ENCODE peak calls at places on chromosomes 5 and 9, in five cellular contexts. Z, L, F, H and U are unnamed samples.

GRCh38 chr9:34988218-34989055 is 1.1 kb upstream of the DNAJB5 start:
- DNase-seq in H (peak; percentile 53), L (peak; percentile 37), Z (peak; percentile 48), F (no peak), U (no peak)

GRCh38 chr5:133364916-133365315 is 247.4 kb downstream of the FSTL4 start:
- DNase-seq in L (no peak), H (no peak), F (no peak), Z (no peak), U (no peak)

GRCh38 chr5:57776035-57776434 is 293.4 kb upstream of the ACTBL2 start:
- DNase-seq in F (no peak), H (no peak), Z (no peak), L (no peak), U (no peak)

GRCh38 chr9:6488395-6488794 is 75.4 kb downstream of the UHRF2 start:
- DNase-seq in L (no peak), Z (no peak), H (peak; percentile 47), F (no peak), U (no peak)

GRCh38 chr5:132019857-132020555 is 8.5 kb upstream of the ACSL6 start:
- DNase-seq in Z (peak; percentile 65), H (no peak), L (peak; percentile 31), F (no peak), U (no peak)

GRCh38 chr5:170538096-170538465 is 34.3 kb downstream of the KCNIP1 start:
- DNase-seq in F (no peak), L (no peak), H (no peak), Z (no peak), U (no peak)

GRCh38 chr5:83220331-83220730 is 143.0 kb downstream of the XRCC4 start:
- DNase-seq in L (no peak), F (no peak), Z (no peak), H (peak; percentile 73), U (no peak)

GRCh38 chr9:116687762-116688160 is 656 bp downstream of the TRIM32 start:
- DNase-seq in F (no peak), L (no peak), H (peak; percentile 44), Z (no peak), U (no peak)

GRCh38 chr5:106880656-106881055 is 790.1 kb downstream of the EFNA5 start:
- DNase-seq in F (no peak), H (no peak), Z (no peak), L (no peak), U (no peak)

GRCh38 chr9:124602204-124602603 is 95.0 kb upstream of the NR5A1 start:
- DNase-seq in Z (no peak), L (no peak), F (no peak), H (no peak), U (no peak)

GRCh38 chr9:137029058-137029922 is 1.3 kb upstream of the ABCA2 start:
- DNase-seq in H (peak; percentile 67), L (peak; percentile 86), F (peak; percentile 75), Z (peak; percentile 70), U (no peak)

GRCh38 chr9:38022203-38022602 is 46.8 kb downstream of the SHB start:
- DNase-seq in H (no peak), L (no peak), Z (no peak), F (no peak), U (no peak)

GRCh38 chr9:38025166-38025565 is 43.9 kb downstream of the SHB start:
- DNase-seq in H (peak; percentile 57), L (no peak), Z (no peak), F (no peak), U (no peak)

GRCh38 chr9:38024036-38024681 is 44.9 kb downstream of the SHB start:
- DNase-seq in H (peak; percentile 77), L (peak; percentile 43), Z (no peak), F (no peak), U (no peak)

GRCh38 chr9:38022995-38023394 is 46.0 kb downstream of the SHB start:
- DNase-seq in Z (no peak), L (no peak), F (no peak), H (no peak), U (no peak)

GRCh38 chr9:38023661-38024035 is 45.4 kb downstream of the SHB start:
- DNase-seq in L (no peak), F (no peak), Z (no peak), H (no peak), U (no peak)
- H3K4me1 ChIP-seq in L (peaks cover 54% of the 10 kb centered on the region), F (peaks cover 44% of the 10 kb centered on the region), Z (no peaks in the 10 kb centered on the region), H (peaks cover 35% of the 10 kb centered on the region), U (peaks cover 46% of the 10 kb centered on the region)

GRCh38 chr5:642481-642880 is 30.3 kb downstream of the CEP72 start:
- DNase-seq in L (no peak), F (no peak), H (no peak), Z (no peak), U (no peak)

GRCh38 chr5:644509-644908 is 32.4 kb downstream of the CEP72 start:
- DNase-seq in Z (no peak), F (no peak), H (no peak), L (no peak), U (no peak)

GRCh38 chr5:643351-643801 is 31.2 kb downstream of the CEP72 start:
- DNase-seq in F (no peak), H (no peak), L (no peak), Z (no peak), U (no peak)

GRCh38 chr5:644971-645370 is 32.8 kb downstream of the CEP72 start:
- DNase-seq in L (no peak), Z (no peak), H (no peak), F (no peak), U (no peak)

GRCh38 chr5:643811-644271 is 31.7 kb downstream of the CEP72 start:
- DNase-seq in L (no peak), H (no peak), Z (no peak), F (no peak), U (no peak)
- H3K4me1 ChIP-seq in L (no peaks in the 10 kb centered on the region), H (no peaks in the 10 kb centered on the region), Z (no peaks in the 10 kb centered on the region), F (no peaks in the 10 kb centered on the region), U (no peaks in the 10 kb centered on the region)

GRCh38 chr9:89376286-89376685 is 58.0 kb downstream of the SECISBP2 start:
- DNase-seq in Z (no peak), F (no peak), H (no peak), L (no peak), U (no peak)
- H3K4me1 ChIP-seq in Z (peaks cover 26% of the 10 kb centered on the region), F (peaks cover 3% of the 10 kb centered on the region), H (peaks cover 1% of the 10 kb centered on the region), L (no peaks in the 10 kb centered on the region), U (no peaks in the 10 kb centered on the region)

DNA sequence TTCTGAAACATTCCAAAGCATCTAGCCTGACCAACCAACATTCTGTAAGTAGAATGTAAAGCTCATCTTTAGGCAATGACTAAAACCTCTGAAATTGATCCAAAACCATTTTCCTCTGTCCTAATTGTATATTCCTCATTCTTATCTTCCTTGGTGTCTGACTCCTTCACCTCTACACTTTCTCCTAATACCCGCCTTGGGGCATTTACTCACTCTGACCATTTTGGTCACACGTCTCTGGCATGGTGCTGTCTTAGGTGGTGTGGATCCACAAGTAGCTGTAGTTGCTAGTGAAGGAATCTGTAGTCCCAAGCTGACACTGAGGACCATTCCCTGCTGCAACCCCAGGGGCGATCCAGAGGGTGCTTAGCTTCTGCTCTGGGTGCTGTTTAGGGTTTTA is 40.8 kb upstream of the LMNB1 start:
- DNase-seq in L (no peak), H (peak; percentile 91), F (no peak), Z (no peak), U (no peak)
- H3K4me1 ChIP-seq in L (no peaks in the 10 kb centered on the region), H (peaks cover 5% of the 10 kb centered on the region), F (no peaks in the 10 kb centered on the region), Z (no peaks in the 10 kb centered on the region), U (no peaks in the 10 kb centered on the region)

GRCh38 chr9:120929392-120929791 is 2.8 kb upstream of the TRAF1 start:
- DNase-seq in H (no peak), Z (no peak), L (no peak), F (no peak), U (no peak)
- H3K4me1 ChIP-seq in H (no peaks in the 10 kb centered on the region), Z (peaks cover 86% of the 10 kb centered on the region), L (peaks cover 15% of the 10 kb centered on the region), F (peaks cover 7% of the 10 kb centered on the region), U (peaks cover 56% of the 10 kb centered on the region)

DNA sequence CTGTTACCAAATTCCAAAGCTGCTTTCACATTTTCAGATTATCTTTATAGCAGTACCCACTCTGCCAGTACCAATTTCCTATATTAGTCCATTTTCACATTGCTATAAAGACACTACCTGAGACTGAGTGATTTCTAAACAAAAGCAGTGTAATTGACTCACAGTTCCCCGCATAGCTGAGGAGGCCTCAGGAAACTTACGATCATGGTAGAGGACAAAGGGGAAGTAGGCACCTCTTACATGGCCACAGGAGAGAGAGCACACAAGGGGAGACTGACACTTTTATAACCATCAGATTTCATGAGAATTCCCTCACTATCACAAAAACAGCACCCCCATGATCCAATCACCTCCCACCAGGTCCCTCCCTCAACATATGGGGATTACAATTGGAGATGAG is 105.0 kb downstream of the DTWD2 start:
- DNase-seq in H (peak; percentile 43), Z (no peak), L (no peak), F (no peak), U (no peak)
- H3K4me1 ChIP-seq in H (peaks cover 2% of the 10 kb centered on the region), Z (no peaks in the 10 kb centered on the region), L (no peaks in the 10 kb centered on the region), F (no peaks in the 10 kb centered on the region), U (no peaks in the 10 kb centered on the region)

GRCh38 chr9:119375892-119376291 is 6.7 kb upstream of the BRINP1 start:
- DNase-seq in H (peak; percentile 82), F (peak; percentile 27), L (peak; percentile 9), Z (no peak), U (no peak)
- H3K4me1 ChIP-seq in H (no peaks in the 10 kb centered on the region), F (no peaks in the 10 kb centered on the region), L (no peaks in the 10 kb centered on the region), Z (no peaks in the 10 kb centered on the region), U (no peaks in the 10 kb centered on the region)

GRCh38 chr5:180334751-180335613 is 18.2 kb downstream of the GFPT2 start:
- DNase-seq in L (no peak), H (no peak), F (no peak), Z (no peak), U (no peak)
- H3K4me1 ChIP-seq in L (no peaks in the 10 kb centered on the region), H (peaks cover 12% of the 10 kb centered on the region), F (peaks cover 6% of the 10 kb centered on the region), Z (no peaks in the 10 kb centered on the region), U (peaks cover 5% of the 10 kb centered on the region)

DNA sequence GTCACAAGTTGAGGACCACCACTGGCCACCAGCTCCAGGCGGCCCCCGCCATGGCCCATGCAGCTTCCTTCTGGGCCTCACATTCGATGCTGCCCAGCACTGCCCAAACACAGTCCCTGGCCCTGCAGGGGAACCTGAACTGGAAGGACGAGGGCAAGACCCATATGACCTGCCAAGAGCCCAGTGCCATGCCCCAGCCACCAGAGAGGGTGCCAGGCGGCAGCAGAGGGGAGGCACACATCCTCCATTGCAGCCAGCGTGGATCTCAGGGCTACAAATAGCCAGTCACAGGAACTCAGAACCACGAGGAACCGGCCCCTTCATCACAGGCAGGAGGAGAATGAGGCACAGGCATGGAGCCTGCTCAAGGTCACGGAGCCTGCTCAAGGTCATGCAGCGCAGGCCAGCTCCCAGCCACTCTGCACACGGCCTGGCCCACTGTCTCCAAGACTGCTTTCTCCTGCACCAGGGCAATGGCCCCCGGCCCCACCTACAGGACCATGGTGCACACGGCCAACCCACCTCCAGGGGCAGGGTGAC is 69.6 kb downstream of the SEMA4D start:
- DNase-seq in F (no peak), Z (no peak), H (no peak), L (no peak), U (no peak)
- H3K4me1 ChIP-seq in F (peaks cover 4% of the 10 kb centered on the region), Z (peaks cover 98% of the 10 kb centered on the region), H (no peaks in the 10 kb centered on the region), L (no peaks in the 10 kb centered on the region), U (no peaks in the 10 kb centered on the region)